ENCODE peak calls at places on chromosomes 2 and 18, in six cellular contexts. P is K562, Q is HCT116, Y is HepG2, B is GM12878, A is H1. M is an unnamed sample.

GRCh38 chr2:81545626-81546025 is 1241.1 kb upstream of the LRRTM1 start:
- DNase-seq in Y (no peak), B (no peak), A (no peak), P (no peak), Q (no peak), M (no peak)

GRCh38 chr18:3541549-3542386 is 91.8 kb downstream of the TGIF1 start:
- DNase-seq in A (no peak), P (no peak), B (peak; percentile 27), Y (no peak), Q (no peak), M (no peak)

GRCh38 chr2:126752876-126753275 is 96.9 kb downstream of the GYPC start:
- DNase-seq in Y (no peak), A (no peak), B (no peak), P (no peak), Q (no peak), M (no peak)

GRCh38 chr2:240584486-240585031 is 2.0 kb upstream of the CAPN10 start:
- DNase-seq in Q (no peak), A (no peak), B (peak; percentile 100), Y (peak; percentile 73), P (peak; percentile 25), M (no peak)

GRCh38 chr2:200077210-200077650 is 121.8 kb downstream of the MAIP1 start:
- DNase-seq in P (no peak), B (no peak), A (no peak), Y (peak; percentile 92), Q (no peak), M (no peak)

GRCh38 chr2:88601302-88601701 is 26.0 kb downstream of the EIF2AK3 start:
- DNase-seq in Y (no peak), Q (no peak), A (no peak), P (no peak), B (no peak), M (peak; percentile 28)

GRCh38 chr2:151756820-151757219 is 22.5 kb upstream of the NEB start:
- DNase-seq in Q (no peak), P (peak; percentile 24), Y (no peak), A (no peak), B (no peak), M (no peak)

GRCh38 chr18:13370995-13371625 is 152.6 kb downstream of the LDLRAD4 start:
- DNase-seq in B (no peak), A (no peak), Y (no peak), Q (no peak), P (no peak), M (no peak)

GRCh38 chr2:96241901-96242611 is 23.7 kb downstream of the TMEM127 start:
- DNase-seq in B (peak; percentile 78), Y (no peak), Q (no peak), P (no peak), A (no peak), M (no peak)

GRCh38 chr2:168246483-168247340 is 683 bp downstream of the STK39 start:
- DNase-seq in B (no peak), P (peak; percentile 56), Q (no peak), A (no peak), Y (peak; percentile 31), M (peak; percentile 83)

GRCh38 chr18:43515481-43515880 is 238.2 kb upstream of the SYT4 start:
- DNase-seq in Y (no peak), P (no peak), A (no peak), Q (no peak), B (no peak), M (no peak)

GRCh38 chr2:146874260-146874658 is 970.6 kb upstream of the ACVR2A start:
- DNase-seq in A (no peak), B (no peak), P (no peak), Y (no peak), Q (peak; percentile 88), M (no peak)

GRCh38 chr2:204116154-204116792 is 179.7 kb downstream of the ICOS start:
- DNase-seq in B (no peak), A (no peak), Q (no peak), Y (no peak), P (no peak), M (no peak)

GRCh38 chr2:158457826-158458616 is 1.3 kb downstream of the PKP4 start:
- DNase-seq in B (no peak), Q (no peak), P (peak; percentile 69), Y (peak; percentile 95), A (peak; percentile 56), M (peak; percentile 82)

GRCh38 chr2:138276367-138276766 is 225.2 kb upstream of the SPOPL start:
- DNase-seq in Y (peak; percentile 21), P (no peak), Q (no peak), B (no peak), A (no peak), M (no peak)

GRCh38 chr2:146764301-146764700 is 1080.5 kb upstream of the ACVR2A start:
- DNase-seq in B (no peak), Q (no peak), P (no peak), A (no peak), Y (no peak), M (no peak)

GRCh38 chr2:216339456-216340279 is 32.6 kb downstream of the MARCHF4 start:
- DNase-seq in P (no peak), Y (no peak), A (no peak), Q (no peak), B (no peak), M (peak; percentile 59)

GRCh38 chr2:120910956-120911951 is 175.6 kb downstream of the GLI2 start:
- DNase-seq in Q (peak; percentile 13), A (no peak), P (no peak), B (no peak), Y (no peak), M (no peak)

GRCh38 chr2:101012706-101013181 is 10.7 kb downstream of the RPL31 start:
- DNase-seq in B (no peak), P (peak; percentile 24), Q (no peak), A (no peak), Y (peak; percentile 50), M (peak; percentile 45)

GRCh38 chr2:240435955-240436625 is 627 bp downstream of the GPC1 start:
- DNase-seq in Q (no peak), A (no peak), Y (no peak), B (no peak), P (no peak), M (peak; percentile 78)

GRCh38 chr2:232487385-232488096 is at the start of gene ECEL1:
- DNase-seq in Q (no peak), Y (no peak), A (no peak), B (no peak), P (no peak), M (peak; percentile 75)
- TF ChIP-seq JUND in Q (no peak), Y (no peak), A (no peak), B (no peak), P (no peak), M (no peak)

DNA sequence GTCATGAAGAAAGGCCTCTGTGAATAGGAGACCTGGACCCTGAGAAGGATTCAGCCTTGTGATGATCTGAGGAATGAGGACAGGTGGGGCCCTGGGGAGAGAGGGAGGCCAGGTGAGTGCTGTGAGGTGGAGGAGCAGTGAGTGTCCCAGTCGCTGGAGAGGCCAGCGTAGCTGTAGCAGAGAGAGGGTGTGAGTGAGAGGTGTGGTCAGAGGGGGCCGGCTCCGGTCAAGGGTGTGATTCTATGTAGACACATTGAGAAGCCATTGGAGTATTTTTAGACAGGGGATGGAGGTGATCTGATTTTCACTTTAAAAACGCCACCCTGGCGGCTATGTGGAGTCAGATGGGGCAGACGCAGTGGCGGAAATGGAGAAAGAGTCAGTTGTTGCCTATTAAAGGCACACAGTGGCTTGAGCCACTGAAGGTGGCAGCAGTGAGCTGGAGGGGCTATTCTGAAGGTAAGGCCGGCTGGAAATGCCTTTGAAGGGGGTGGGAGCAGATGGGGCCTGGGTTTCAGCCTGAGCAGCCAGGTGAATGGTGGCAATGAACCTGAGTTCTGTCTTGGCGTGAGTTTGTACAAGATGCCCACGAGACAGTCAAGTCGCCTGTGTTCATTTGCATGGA is 55.6 kb downstream of the GREB1 start:
- DNase-seq in B (no peak), Y (no peak), A (no peak), P (no peak), Q (no peak), M (no peak)
- TF ChIP-seq CTCF in B (peak; percentile 13), Y (peak; percentile 36), A (peak; percentile 62), P (peak; percentile 50), Q (peak; percentile 31), M (no peak)

DNA sequence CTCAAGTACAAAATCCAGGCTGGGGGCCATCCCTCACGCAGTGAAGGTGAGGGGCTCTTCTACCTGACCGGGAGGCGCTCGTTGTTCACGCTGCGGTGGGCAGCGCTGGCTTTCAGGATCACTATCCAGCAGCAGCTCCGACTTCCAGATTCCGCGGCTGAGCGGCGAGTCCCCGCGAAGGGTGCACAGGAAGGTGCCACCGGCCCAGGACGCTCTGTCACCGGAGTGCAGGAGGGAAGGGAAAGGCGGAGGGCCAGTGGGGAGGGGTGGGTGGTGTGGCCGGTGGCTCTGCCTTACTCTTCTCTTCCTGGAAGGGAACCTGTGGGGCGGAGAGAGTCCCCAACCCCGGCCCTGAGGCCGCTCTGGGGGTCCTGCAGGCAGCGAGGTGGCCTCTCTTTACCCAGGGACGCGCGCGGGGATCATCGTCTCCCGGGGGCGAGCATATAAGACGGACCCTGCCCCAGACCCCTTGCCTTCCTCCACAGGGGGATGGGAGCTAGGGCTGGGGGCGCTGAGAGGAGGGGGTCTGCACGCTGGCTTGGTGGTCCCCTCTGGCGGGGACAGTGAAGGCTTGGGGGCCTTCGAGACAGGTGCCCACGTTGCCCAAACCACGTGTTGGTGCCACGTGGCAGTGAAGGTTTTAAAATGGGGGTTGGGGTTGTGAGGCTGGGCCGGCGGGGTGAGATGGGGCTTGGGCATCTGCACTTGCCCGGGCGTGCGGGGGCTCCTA is 26.9 kb upstream of the HS6ST1 start:
- DNase-seq in P (no peak), Y (no peak), Q (no peak), A (no peak), B (no peak), M (no peak)
- TF ChIP-seq JUND in P (no peak), Y (no peak), Q (no peak), A (no peak), B (no peak), M (no peak)

DNA sequence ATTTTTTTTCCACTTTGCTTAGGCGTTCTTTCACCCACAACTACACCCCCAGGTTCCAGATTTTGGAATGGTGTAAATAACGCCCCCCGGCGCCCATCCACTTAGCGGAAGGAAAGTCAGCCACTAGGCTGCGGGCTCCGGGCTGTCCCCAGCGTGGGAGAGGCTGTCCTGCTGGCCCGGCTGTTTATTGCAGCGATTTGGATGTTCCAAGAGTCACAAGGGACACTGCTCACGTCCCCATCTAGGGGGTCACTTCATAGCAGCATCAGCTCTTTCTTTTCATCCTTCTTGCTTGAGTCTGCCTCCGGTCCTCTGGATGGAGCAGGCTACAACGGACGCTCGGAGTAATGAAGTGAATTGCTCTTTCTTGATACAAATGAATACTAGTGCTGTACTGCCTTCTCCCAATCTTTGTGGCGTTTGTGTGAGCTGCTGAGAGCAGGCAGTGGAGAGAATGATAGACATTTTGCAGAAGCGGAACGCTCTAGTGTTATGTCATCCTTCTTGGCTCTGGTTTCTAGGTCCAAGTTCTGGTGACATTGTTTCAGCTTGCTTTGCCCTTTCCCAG is 50.7 kb upstream of the PAIP2B start:
- DNase-seq in Q (peak; percentile 34), P (peak; percentile 15), A (no peak), Y (peak; percentile 31), B (no peak), M (peak; percentile 79)
- TF ChIP-seq CTCF in Q (peak; percentile 74), P (peak; percentile 27), A (peak; percentile 40), Y (no peak), B (peak; percentile 42), M (peak; percentile 57)